ENCODE peak calls at places on chromosomes 6 and 20, in nine cellular contexts. B is Calu3, E is choroid plexus epithelial cell, K is MCF 10A, X is IMR-90, W is stomach, V is fibroblast of pulmonary artery, C is left ventricle myocardium inferior, F is mesothelial cell of epicardium. D is an unnamed sample.

GRCh38 chr6:34575326-34575725 is 19.2 kb upstream of the SPDEF start:
- DNase-seq in B (no peak), E (no peak), K (no peak), X (no peak), W (no peak), V (no peak), C (no peak), F (no peak), D (no peak)

GRCh38 chr20:48965189-48965910 is 43.8 kb downstream of the ARFGEF2 start:
- DNase-seq in B (no peak), E (peak; percentile 46), K (no peak), X (peak; percentile 72), W (no peak), V (peak; percentile 16), C (no peak), F (no peak), D (no peak)

GRCh38 chr20:34824026-34824860 is 1.2 kb downstream of the NCOA6 start:
- DNase-seq in B (peak; percentile 87), E (peak; percentile 53), K (peak; percentile 86), X (peak; percentile 24), W (peak; percentile 79), V (peak; percentile 56), C (peak; percentile 44), F (no peak), D (no peak)

GRCh38 chr6:16243055-16243454 is 4.7 kb downstream of the GMPR start:
- DNase-seq in B (no peak), E (no peak), K (peak; percentile 83), X (peak; percentile 87), W (peak; percentile 41), V (peak; percentile 72), C (peak; percentile 42), F (no peak), D (no peak)

GRCh38 chr6:10559492-10560150 is 38.5 kb downstream of the GCNT2 start:
- DNase-seq in B (no peak), E (no peak), K (no peak), X (no peak), W (no peak), V (no peak), C (no peak), F (no peak), D (no peak)

GRCh38 chr20:39133205-39133604 is 171.1 kb downstream of the DHX35 start:
- DNase-seq in B (no peak), E (no peak), K (no peak), X (no peak), W (no peak), V (no peak), C (no peak), F (no peak), D (no peak)

GRCh38 chr6:1952726-1953360 is 292.6 kb downstream of the GMDS start:
- DNase-seq in B (peak; percentile 63), E (peak; percentile 98), K (peak; percentile 98), X (peak; percentile 100), W (no peak), V (peak; percentile 91), C (no peak), F (no peak), D (no peak)

GRCh38 chr6:107704377-107705013 is 119.6 kb downstream of the SCML4 start:
- DNase-seq in B (peak; percentile 27), E (peak; percentile 73), K (peak; percentile 45), X (peak; percentile 68), W (no peak), V (peak; percentile 74), C (no peak), F (no peak), D (no peak)

GRCh38 chr6:41787219-41787917 is at the start of gene TOMM6:
- DNase-seq in B (peak; percentile 98), E (peak; percentile 97), K (peak; percentile 93), X (peak; percentile 94), W (peak; percentile 96), V (peak; percentile 96), C (peak; percentile 95), F (peak; percentile 95), D (peak; percentile 97)

GRCh38 chr6:14704383-14705271 is 541.2 kb upstream of the JARID2 start:
- DNase-seq in B (no peak), E (no peak), K (no peak), X (peak; percentile 22), W (no peak), V (peak; percentile 46), C (no peak), F (no peak), D (no peak)

GRCh38 chr6:14705841-14706377 is 540.0 kb upstream of the JARID2 start:
- DNase-seq in B (no peak), E (no peak), K (no peak), X (no peak), W (no peak), V (peak; percentile 67), C (no peak), F (no peak), D (no peak)

GRCh38 chr6:14700202-14700601 is 545.7 kb upstream of the JARID2 start:
- DNase-seq in B (no peak), E (no peak), K (no peak), X (no peak), W (no peak), V (no peak), C (no peak), F (no peak), D (no peak)

GRCh38 chr6:14703586-14703985 is 542.3 kb upstream of the JARID2 start:
- DNase-seq in B (no peak), E (peak; percentile 96), K (no peak), X (peak; percentile 82), W (no peak), V (peak; percentile 49), C (no peak), F (no peak), D (no peak)

GRCh38 chr6:14702678-14703077 is 543.2 kb upstream of the JARID2 start:
- DNase-seq in B (no peak), E (no peak), K (no peak), X (peak; percentile 19), W (no peak), V (no peak), C (no peak), F (no peak), D (no peak)
- TF ChIP-seq CTCF in B (no peak), E (no peak), K (no peak), X (no peak), W (no peak), V (no peak), C (no peak), F (no peak), D (peak; percentile 43)

GRCh38 chr20:37672143-37672542 is 21.7 kb upstream of the CTNNBL1 start:
- DNase-seq in B (no peak), E (no peak), K (no peak), X (no peak), W (no peak), V (no peak), C (no peak), F (no peak), D (no peak)

GRCh38 chr20:37670426-37670825 is 23.4 kb upstream of the CTNNBL1 start:
- DNase-seq in B (no peak), E (peak; percentile 7), K (no peak), X (no peak), W (no peak), V (no peak), C (no peak), F (no peak), D (no peak)

GRCh38 chr20:37669773-37670236 is 24.0 kb upstream of the CTNNBL1 start:
- DNase-seq in B (no peak), E (no peak), K (no peak), X (no peak), W (no peak), V (no peak), C (no peak), F (no peak), D (no peak)

GRCh38 chr20:37668166-37668565 is 25.7 kb upstream of the CTNNBL1 start:
- DNase-seq in B (no peak), E (no peak), K (no peak), X (no peak), W (no peak), V (no peak), C (no peak), F (no peak), D (no peak)

GRCh38 chr20:37669062-37669772 is 24.6 kb upstream of the CTNNBL1 start:
- DNase-seq in B (no peak), E (no peak), K (peak; percentile 24), X (no peak), W (no peak), V (no peak), C (no peak), F (no peak), D (no peak)
- TF ChIP-seq CTCF in B (no peak), E (no peak), K (no peak), X (no peak), W (no peak), V (no peak), C (no peak), F (no peak), D (no peak)

GRCh38 chr6:84777888-84778287 is 13.5 kb upstream of the TBX18 start:
- DNase-seq in B (no peak), E (no peak), K (peak; percentile 30), X (no peak), W (no peak), V (no peak), C (no peak), F (no peak), D (no peak)

GRCh38 chr6:84776392-84776791 is 12.0 kb upstream of the TBX18 start:
- DNase-seq in B (no peak), E (no peak), K (no peak), X (no peak), W (no peak), V (no peak), C (no peak), F (no peak), D (no peak)

GRCh38 chr6:84779917-84780316 is 15.5 kb upstream of the TBX18 start:
- DNase-seq in B (no peak), E (no peak), K (no peak), X (no peak), W (no peak), V (no peak), C (no peak), F (no peak), D (no peak)

GRCh38 chr6:84774174-84775158 is 10.1 kb upstream of the TBX18 start:
- DNase-seq in B (peak; percentile 93), E (peak; percentile 77), K (no peak), X (no peak), W (no peak), V (peak; percentile 79), C (peak; percentile 58), F (peak; percentile 32), D (no peak)

GRCh38 chr6:84779380-84779779 is 15.0 kb upstream of the TBX18 start:
- DNase-seq in B (no peak), E (no peak), K (peak; percentile 14), X (no peak), W (no peak), V (no peak), C (no peak), F (no peak), D (no peak)
- TF ChIP-seq CTCF in B (no peak), E (peak; percentile 51), K (peak; percentile 10), X (no peak), W (no peak), V (peak; percentile 36), C (no peak), F (no peak), D (no peak)

DNA sequence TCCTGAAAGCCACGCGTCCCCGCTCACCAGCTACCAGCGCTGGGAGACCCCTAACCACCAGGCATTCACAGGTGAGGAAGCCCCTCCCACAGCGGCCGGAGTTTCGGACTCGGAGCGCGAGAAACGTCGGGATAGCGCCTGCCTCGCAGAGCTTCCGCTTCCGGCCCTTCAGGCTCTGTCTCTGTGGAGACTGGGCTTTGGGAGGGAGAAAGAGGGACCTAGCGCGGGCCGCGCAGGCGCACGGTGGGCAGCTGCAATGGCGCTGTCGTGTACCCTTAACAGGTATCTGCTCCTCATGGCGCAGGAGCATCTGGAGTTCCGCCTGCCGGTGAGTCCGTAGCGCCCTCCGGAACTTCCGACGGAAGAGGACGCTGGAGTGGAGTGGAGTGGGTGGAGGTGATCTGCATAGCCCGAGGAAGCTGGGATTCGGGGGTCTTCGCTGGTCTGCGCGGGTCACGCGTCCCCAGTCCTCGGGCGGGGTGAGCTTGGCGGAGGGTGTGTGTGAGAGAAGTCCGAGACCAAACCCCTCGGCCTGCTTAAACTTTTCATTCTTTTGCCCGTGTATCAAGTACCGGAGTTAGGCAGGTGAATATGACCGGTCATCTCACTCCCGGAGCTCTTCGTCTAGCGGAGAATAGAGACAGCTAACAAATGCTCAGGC is at the start of gene TRMT11:
- DNase-seq in B (peak; percentile 83), E (peak; percentile 89), K (peak; percentile 92), X (peak; percentile 82), W (peak; percentile 90), V (peak; percentile 88), C (peak; percentile 85), F (peak; percentile 79), D (peak; percentile 91)
- TF ChIP-seq CTCF in B (no peak), E (peak; percentile 6), K (no peak), X (no peak), W (no peak), V (no peak), C (no peak), F (no peak), D (peak; percentile 43)

D was measured in type B pancreatic cell.